ENCODE peak calls at places on chromosomes 7 and 10, in seven cellular contexts. C is activated gamma-delta T cell treated with Interleukin-2 at 50 U/mL for 16 hours; T is stimulated activated CD4-positive, alpha-beta T cell treated with anti-CD3 and anti-CD28 coated beads, Interleukin-4, amount 100 ng/mL, for 4 hours; J is H1; U is DMS53; L is T-helper 2 cell; K is NCI-H1092 treated with DMSO at 0.1 percent for 48 hours. I is an unnamed sample.

GRCh38 chr7:85286449-85286848 is 99.6 kb upstream of the SEMA3D start:
- DNase-seq in C (no peak), T (no peak), J (no peak), U (no peak), L (no peak), K (no peak), I (no peak)

GRCh38 chr7:26376208-26376917 is 84.7 kb downstream of the SNX10 start:
- DNase-seq in C (peak; percentile 31), T (peak; percentile 24), J (no peak), U (peak; percentile 96), L (peak; percentile 13), K (peak; percentile 91), I (peak; percentile 97)

GRCh38 chr7:129845972-129846327 is 106.8 kb downstream of the UBE2H start:
- DNase-seq in C (no peak), T (no peak), J (no peak), U (peak; percentile 23), L (no peak), K (no peak), I (no peak)

GRCh38 chr10:29621161-29621560 is 13.6 kb downstream of the SVIL start:
- DNase-seq in C (no peak), T (no peak), J (no peak), U (peak; percentile 12), L (no peak), K (no peak), I (peak; percentile 61)

GRCh38 chr10:112209534-112210200 is 26.1 kb upstream of the GPAM start:
- DNase-seq in C (no peak), T (no peak), J (no peak), U (no peak), L (no peak), K (no peak), I (no peak)

GRCh38 chr10:16195178-16195769 is 241.5 kb upstream of the PTER start:
- DNase-seq in C (no peak), T (no peak), J (no peak), U (no peak), L (no peak), K (no peak), I (no peak)

GRCh38 chr7:27096756-27097514 is 1.1 kb upstream of the HOXA1 start:
- DNase-seq in C (no peak), T (no peak), J (no peak), U (peak; percentile 75), L (no peak), K (peak; percentile 58), I (peak; percentile 51)

GRCh38 chr7:137026176-137026500 is 157.7 kb downstream of the CHRM2 start:
- DNase-seq in C (no peak), T (no peak), J (no peak), U (no peak), L (no peak), K (no peak), I (no peak)

GRCh38 chr7:2873686-2874551 is 29.8 kb upstream of the GNA12 start:
- DNase-seq in C (no peak), T (no peak), J (peak; percentile 74), U (peak; percentile 54), L (no peak), K (no peak), I (peak; percentile 22)

GRCh38 chr10:96789571-96790108 is 42.5 kb upstream of the LCOR start:
- DNase-seq in C (no peak), T (no peak), J (no peak), U (peak; percentile 67), L (no peak), K (no peak), I (no peak)

GRCh38 chr10:3828404-3829192 is 43.6 kb upstream of the KLF6 start:
- DNase-seq in C (no peak), T (no peak), J (no peak), U (peak; percentile 75), L (no peak), K (no peak), I (no peak)

GRCh38 chr10:101110856-101111523 is 20.1 kb upstream of the TLX1 start:
- DNase-seq in C (no peak), T (no peak), J (no peak), U (peak; percentile 76), L (no peak), K (no peak), I (no peak)

GRCh38 chr10:75071164-75071489 is 40.3 kb upstream of the SAMD8 start:
- DNase-seq in C (no peak), T (no peak), J (no peak), U (no peak), L (no peak), K (no peak), I (peak; percentile 70)

GRCh38 chr7:18019562-18019961 is 8.1 kb downstream of the PRPS1L1 start:
- DNase-seq in C (no peak), T (no peak), J (no peak), U (peak; percentile 47), L (no peak), K (no peak), I (peak; percentile 58)

GRCh38 chr10:79926037-79926436 is 22.9 kb downstream of the SFTPD start:
- DNase-seq in C (no peak), T (no peak), J (no peak), U (no peak), L (no peak), K (no peak), I (no peak)

GRCh38 chr10:97222346-97222961 is 36.7 kb upstream of the SLIT1 start:
- DNase-seq in C (no peak), T (no peak), J (peak; percentile 17), U (peak; percentile 77), L (no peak), K (peak; percentile 21), I (peak; percentile 54)

GRCh38 chr10:59904431-59905065 is 1.8 kb downstream of the CCDC6 start:
- DNase-seq in C (no peak), T (no peak), J (no peak), U (no peak), L (no peak), K (no peak), I (no peak)

GRCh38 chr10:82378146-82378545 is 503.2 kb downstream of the NRG3 start:
- DNase-seq in C (no peak), T (no peak), J (no peak), U (peak; percentile 57), L (no peak), K (no peak), I (peak; percentile 50)

GRCh38 chr10:31656820-31657470 is 271.7 kb downstream of the ARHGAP12 start:
- DNase-seq in C (no peak), T (no peak), J (no peak), U (no peak), L (no peak), K (no peak), I (no peak)

GRCh38 chr7:141190467-141190866 is 116.6 kb downstream of the TMEM178B start:
- DNase-seq in C (no peak), T (no peak), J (no peak), U (no peak), L (no peak), K (no peak), I (no peak)

GRCh38 chr7:48096273-48096672 is 7.2 kb downstream of the UPP1 start:
- DNase-seq in C (no peak), T (no peak), J (no peak), U (no peak), L (no peak), K (no peak), I (no peak)

GRCh38 chr7:105426606-105427146 is 38.0 kb upstream of the SRPK2 start:
- DNase-seq in C (no peak), T (no peak), J (no peak), U (no peak), L (no peak), K (no peak), I (no peak)

GRCh38 chr10:53690556-53691240 is 918.1 kb upstream of the MBL2 start:
- DNase-seq in C (no peak), T (no peak), J (no peak), U (peak; percentile 89), L (no peak), K (no peak), I (peak; percentile 64)

GRCh38 chr7:4025211-4025610 is 656.9 kb upstream of the FOXK1 start:
- DNase-seq in C (no peak), T (no peak), J (no peak), U (no peak), L (no peak), K (no peak), I (no peak)

GRCh38 chr10:44385726-44386438 is 985 bp upstream of the CXCL12 start:
- DNase-seq in C (no peak), T (no peak), J (no peak), U (no peak), L (no peak), K (no peak), I (no peak)

GRCh38 chr7:79512269-79512668 is 58.8 kb upstream of the MAGI2 start:
- DNase-seq in C (no peak), T (no peak), J (no peak), U (no peak), L (no peak), K (no peak), I (no peak)

GRCh38 chr7:110157631-110158362 is 933.1 kb upstream of the LRRN3 start:
- DNase-seq in C (no peak), T (no peak), J (no peak), U (no peak), L (no peak), K (no peak), I (no peak)